ENCODE peak calls at places on chromosomes 1 and 21, in nine cellular contexts. One of them, this sample, is unnamed.

GRCh38 chr1:147434926-147435325 is 106.4 kb upstream of the BCL9 start:
- DNase-seq in T-helper 2 cell treated with Interferon-gamma antibody and Interleukin-4, amounts not matched to agents 5 μg/mL and 100 μg/mL, for 36 hours: no peak
- DNase-seq in KBM-7: no peak
- DNase-seq in RWPE1: no peak
- DNase-seq in stimulated activated effector memory CD8-positive, alpha-beta T cell treated with anti-CD3 and anti-CD28 coated beads, Interleukin-12 subunit alpha, Interleukin-12 subunit beta, amount 100 ng/mL, for 72 hours: no peak
- DNase-seq in NCI-H524 treated with DMSO at 0.1 percent for 48 hours: no peak
- DNase-seq in stimulated activated CD4-positive, alpha-beta T cell treated with anti-CD3 and anti-CD28 coated beads, Interleukin-2, amount 100 ng/mL, for 24 hours: no peak
- DNase-seq in HAP-1: no peak
- DNase-seq in brain pericyte: no peak
- DNase-seq in this sample: no peak

GRCh38 chr1:117534995-117535467 is 70.8 kb upstream of the TENT5C start:
- DNase-seq in T-helper 2 cell treated with Interferon-gamma antibody and Interleukin-4, amounts not matched to agents 5 μg/mL and 100 μg/mL, for 36 hours: peak
- DNase-seq in KBM-7: peak
- DNase-seq in RWPE1: peak
- DNase-seq in stimulated activated effector memory CD8-positive, alpha-beta T cell treated with anti-CD3 and anti-CD28 coated beads, Interleukin-12 subunit alpha, Interleukin-12 subunit beta, amount 100 ng/mL, for 72 hours: peak
- DNase-seq in NCI-H524 treated with DMSO at 0.1 percent for 48 hours: peak
- DNase-seq in stimulated activated CD4-positive, alpha-beta T cell treated with anti-CD3 and anti-CD28 coated beads, Interleukin-2, amount 100 ng/mL, for 24 hours: peak
- DNase-seq in HAP-1: peak
- DNase-seq in brain pericyte: peak
- DNase-seq in this sample: no peak

GRCh38 chr21:31957631-31958030 is 84.8 kb downstream of the HUNK start:
- DNase-seq in T-helper 2 cell treated with Interferon-gamma antibody and Interleukin-4, amounts not matched to agents 5 μg/mL and 100 μg/mL, for 36 hours: no peak
- DNase-seq in KBM-7: no peak
- DNase-seq in RWPE1: no peak
- DNase-seq in stimulated activated effector memory CD8-positive, alpha-beta T cell treated with anti-CD3 and anti-CD28 coated beads, Interleukin-12 subunit alpha, Interleukin-12 subunit beta, amount 100 ng/mL, for 72 hours: no peak
- DNase-seq in NCI-H524 treated with DMSO at 0.1 percent for 48 hours: no peak
- DNase-seq in stimulated activated CD4-positive, alpha-beta T cell treated with anti-CD3 and anti-CD28 coated beads, Interleukin-2, amount 100 ng/mL, for 24 hours: no peak
- DNase-seq in HAP-1: no peak
- DNase-seq in brain pericyte: no peak
- DNase-seq in this sample: no peak

GRCh38 chr1:194295690-194296089 is 1109.3 kb upstream of the B3GALT2 start:
- DNase-seq in T-helper 2 cell treated with Interferon-gamma antibody and Interleukin-4, amounts not matched to agents 5 μg/mL and 100 μg/mL, for 36 hours: no peak
- DNase-seq in KBM-7: peak
- DNase-seq in RWPE1: no peak
- DNase-seq in stimulated activated effector memory CD8-positive, alpha-beta T cell treated with anti-CD3 and anti-CD28 coated beads, Interleukin-12 subunit alpha, Interleukin-12 subunit beta, amount 100 ng/mL, for 72 hours: no peak
- DNase-seq in NCI-H524 treated with DMSO at 0.1 percent for 48 hours: no peak
- DNase-seq in stimulated activated CD4-positive, alpha-beta T cell treated with anti-CD3 and anti-CD28 coated beads, Interleukin-2, amount 100 ng/mL, for 24 hours: no peak
- DNase-seq in HAP-1: peak
- DNase-seq in brain pericyte: peak
- DNase-seq in this sample: no peak

GRCh38 chr1:61287734-61288133 is 205.4 kb downstream of the NFIA start:
- DNase-seq in T-helper 2 cell treated with Interferon-gamma antibody and Interleukin-4, amounts not matched to agents 5 μg/mL and 100 μg/mL, for 36 hours: no peak
- DNase-seq in KBM-7: no peak
- DNase-seq in RWPE1: peak
- DNase-seq in stimulated activated effector memory CD8-positive, alpha-beta T cell treated with anti-CD3 and anti-CD28 coated beads, Interleukin-12 subunit alpha, Interleukin-12 subunit beta, amount 100 ng/mL, for 72 hours: no peak
- DNase-seq in NCI-H524 treated with DMSO at 0.1 percent for 48 hours: no peak
- DNase-seq in stimulated activated CD4-positive, alpha-beta T cell treated with anti-CD3 and anti-CD28 coated beads, Interleukin-2, amount 100 ng/mL, for 24 hours: no peak
- DNase-seq in HAP-1: no peak
- DNase-seq in brain pericyte: peak
- DNase-seq in this sample: peak

GRCh38 chr1:150159550-150159949 is 9.8 kb downstream of the PLEKHO1 start:
- DNase-seq in T-helper 2 cell treated with Interferon-gamma antibody and Interleukin-4, amounts not matched to agents 5 μg/mL and 100 μg/mL, for 36 hours: no peak
- DNase-seq in KBM-7: peak
- DNase-seq in RWPE1: no peak
- DNase-seq in stimulated activated effector memory CD8-positive, alpha-beta T cell treated with anti-CD3 and anti-CD28 coated beads, Interleukin-12 subunit alpha, Interleukin-12 subunit beta, amount 100 ng/mL, for 72 hours: no peak
- DNase-seq in NCI-H524 treated with DMSO at 0.1 percent for 48 hours: no peak
- DNase-seq in stimulated activated CD4-positive, alpha-beta T cell treated with anti-CD3 and anti-CD28 coated beads, Interleukin-2, amount 100 ng/mL, for 24 hours: no peak
- DNase-seq in HAP-1: no peak
- DNase-seq in brain pericyte: no peak
- DNase-seq in this sample: no peak

GRCh38 chr1:3922201-3922725 is 22.2 kb upstream of the C1orf174 start:
- DNase-seq in T-helper 2 cell treated with Interferon-gamma antibody and Interleukin-4, amounts not matched to agents 5 μg/mL and 100 μg/mL, for 36 hours: no peak
- DNase-seq in KBM-7: no peak
- DNase-seq in RWPE1: no peak
- DNase-seq in stimulated activated effector memory CD8-positive, alpha-beta T cell treated with anti-CD3 and anti-CD28 coated beads, Interleukin-12 subunit alpha, Interleukin-12 subunit beta, amount 100 ng/mL, for 72 hours: no peak
- DNase-seq in NCI-H524 treated with DMSO at 0.1 percent for 48 hours: no peak
- DNase-seq in stimulated activated CD4-positive, alpha-beta T cell treated with anti-CD3 and anti-CD28 coated beads, Interleukin-2, amount 100 ng/mL, for 24 hours: no peak
- DNase-seq in HAP-1: no peak
- DNase-seq in brain pericyte: no peak
- DNase-seq in this sample: no peak

GRCh38 chr1:153612755-153613331 is at the start of gene S100A16:
- DNase-seq in T-helper 2 cell treated with Interferon-gamma antibody and Interleukin-4, amounts not matched to agents 5 μg/mL and 100 μg/mL, for 36 hours: no peak
- DNase-seq in KBM-7: no peak
- DNase-seq in RWPE1: peak
- DNase-seq in stimulated activated effector memory CD8-positive, alpha-beta T cell treated with anti-CD3 and anti-CD28 coated beads, Interleukin-12 subunit alpha, Interleukin-12 subunit beta, amount 100 ng/mL, for 72 hours: no peak
- DNase-seq in NCI-H524 treated with DMSO at 0.1 percent for 48 hours: no peak
- DNase-seq in stimulated activated CD4-positive, alpha-beta T cell treated with anti-CD3 and anti-CD28 coated beads, Interleukin-2, amount 100 ng/mL, for 24 hours: no peak
- DNase-seq in HAP-1: no peak
- DNase-seq in brain pericyte: no peak
- DNase-seq in this sample: no peak

GRCh38 chr1:212457740-212458338 is 25.1 kb downstream of the NENF start:
- DNase-seq in T-helper 2 cell treated with Interferon-gamma antibody and Interleukin-4, amounts not matched to agents 5 μg/mL and 100 μg/mL, for 36 hours: peak
- DNase-seq in KBM-7: peak
- DNase-seq in RWPE1: no peak
- DNase-seq in stimulated activated effector memory CD8-positive, alpha-beta T cell treated with anti-CD3 and anti-CD28 coated beads, Interleukin-12 subunit alpha, Interleukin-12 subunit beta, amount 100 ng/mL, for 72 hours: peak
- DNase-seq in NCI-H524 treated with DMSO at 0.1 percent for 48 hours: peak
- DNase-seq in stimulated activated CD4-positive, alpha-beta T cell treated with anti-CD3 and anti-CD28 coated beads, Interleukin-2, amount 100 ng/mL, for 24 hours: peak
- DNase-seq in HAP-1: peak
- DNase-seq in brain pericyte: no peak
- DNase-seq in this sample: no peak